ENCODE peak calls at places on chromosomes 5 and 9, in ten cellular contexts. F is AML-193; X is activated T-cell treated with anti-CD3 and anti-CD28 coated beads, Interleukin-2, amount 50 U/mL, for 24 hours; K is HuH-7; A is A673; E is choroid plexus epithelial cell; T is stimulated activated CD4-positive, alpha-beta T cell treated with anti-CD3 and anti-CD28 coated beads, Interleukin-4, amount 100 ng/mL, for 1 hour; O is WTC11; U is stimulated activated CD8-positive, alpha-beta memory T cell treated with anti-CD3 and anti-CD28 coated beads, Interleukin-2, amount 100 ng/mL, for 1 hour; M is cardiac muscle cell. L is an unnamed sample.

GRCh38 chr5:126445502-126446174 is 22.4 kb downstream of the GRAMD2B start:
- DNase-seq in T (no peak), M (no peak), K (no peak), U (no peak), A (no peak), O (no peak), E (peak; percentile 30), F (no peak), X (no peak), L (no peak)

GRCh38 chr9:133104718-133105460 is 16.2 kb downstream of the RALGDS start:
- DNase-seq in U (no peak), A (no peak), O (no peak), T (no peak), K (no peak), F (no peak), M (no peak), E (no peak), X (no peak), L (no peak)

GRCh38 chr5:179755022-179755421 is 22.4 kb downstream of the MAML1 start:
- DNase-seq in O (no peak), T (no peak), E (peak; percentile 50), U (no peak), A (no peak), X (no peak), M (peak; percentile 33), F (no peak), K (peak; percentile 55), L (no peak)

GRCh38 chr5:58972301-58972700 is 389.4 kb downstream of the RAB3C start:
- DNase-seq in O (no peak), E (peak; percentile 34), A (peak; percentile 77), X (no peak), M (peak; percentile 10), F (no peak), U (no peak), K (no peak), T (no peak), L (no peak)

GRCh38 chr5:175383350-175383749 is 60.6 kb downstream of the DRD1 start:
- DNase-seq in A (peak; percentile 4), E (no peak), T (no peak), K (no peak), U (no peak), F (no peak), O (no peak), X (no peak), M (no peak), L (no peak)

GRCh38 chr5:31090467-31090866 is 103.0 kb upstream of the CDH6 start:
- DNase-seq in E (no peak), A (no peak), M (no peak), O (no peak), K (no peak), T (no peak), U (no peak), X (no peak), F (no peak), L (no peak)

GRCh38 chr5:6734243-6734695 is 21.0 kb downstream of the TENT4A start:
- DNase-seq in M (peak; percentile 18), A (no peak), E (peak; percentile 36), T (no peak), O (no peak), K (no peak), F (no peak), X (no peak), U (no peak), L (peak; percentile 71)

GRCh38 chr9:131037336-131038255 is 28.6 kb downstream of the LAMC3 start:
- DNase-seq in K (no peak), U (no peak), T (no peak), E (peak; percentile 13), X (no peak), O (no peak), M (peak; percentile 18), A (no peak), F (no peak), L (peak; percentile 8)

GRCh38 chr5:142053434-142054253 is 40.8 kb upstream of the GNPDA1 start:
- DNase-seq in U (no peak), E (peak; percentile 40), F (peak; percentile 10), O (no peak), X (no peak), A (peak; percentile 98), M (peak; percentile 66), K (no peak), T (no peak), L (peak; percentile 90)

GRCh38 chr9:13213337-13213736 is 66.2 kb downstream of the MPDZ start:
- DNase-seq in K (no peak), X (no peak), T (no peak), F (peak; percentile 3), A (peak; percentile 44), M (peak; percentile 55), E (peak; percentile 61), U (no peak), O (no peak), L (peak; percentile 11)

GRCh38 chr5:157486861-157487260 is 26.8 kb downstream of the NIPAL4 start:
- DNase-seq in E (no peak), T (no peak), X (no peak), K (no peak), U (no peak), F (no peak), O (no peak), A (no peak), M (no peak), L (no peak)

GRCh38 chr9:134284273-134284672 is 42.0 kb upstream of the RXRA start:
- DNase-seq in U (no peak), A (no peak), X (no peak), F (no peak), O (no peak), M (no peak), T (no peak), K (no peak), E (no peak), L (no peak)

GRCh38 chr9:112061152-112061740 is 113.9 kb downstream of the SUSD1 start:
- DNase-seq in U (no peak), F (peak; percentile 93), K (no peak), M (peak; percentile 97), O (no peak), T (no peak), E (peak; percentile 98), A (peak; percentile 92), X (no peak), L (peak; percentile 57)

GRCh38 chr9:124042168-124042775 is 30.7 kb downstream of the LHX2 start:
- DNase-seq in T (no peak), F (no peak), E (no peak), M (no peak), O (no peak), X (no peak), K (no peak), A (no peak), U (no peak), L (no peak)

GRCh38 chr9:94002316-94003140 is 47.4 kb upstream of the BARX1 start:
- DNase-seq in U (no peak), O (peak; percentile 56), A (peak; percentile 72), M (peak; percentile 78), K (peak; percentile 32), F (peak; percentile 34), X (no peak), T (no peak), E (peak; percentile 82), L (peak; percentile 58)

GRCh38 chr5:34584165-34584564 is 72.0 kb upstream of the RAI14 start:
- DNase-seq in E (no peak), A (no peak), U (no peak), M (no peak), F (no peak), K (no peak), O (no peak), T (no peak), X (no peak), L (no peak)

GRCh38 chr9:1869843-1870242 is 145.3 kb upstream of the SMARCA2 start:
- DNase-seq in X (no peak), M (peak; percentile 12), A (peak; percentile 67), T (no peak), U (no peak), K (peak; percentile 11), F (peak; percentile 30), O (peak; percentile 66), E (peak; percentile 13), L (peak; percentile 6)

GRCh38 chr5:11364531-11364930 is 539.7 kb downstream of the CTNND2 start:
- DNase-seq in K (no peak), M (no peak), E (no peak), T (no peak), A (no peak), O (no peak), X (no peak), F (no peak), U (no peak), L (no peak)

GRCh38 chr9:129011761-129012281 is 16.3 kb downstream of the SH3GLB2 start:
- DNase-seq in E (no peak), O (no peak), K (no peak), U (no peak), T (no peak), F (no peak), M (no peak), A (no peak), X (no peak), L (no peak)

GRCh38 chr9:137077758-137078693 is 709 bp downstream of the UAP1L1 start:
- DNase-seq in M (peak; percentile 13), F (no peak), K (no peak), U (no peak), X (peak; percentile 66), E (peak; percentile 11), O (peak; percentile 34), T (peak; percentile 31), A (no peak), L (no peak)

GRCh38 chr5:14153932-14154646 is 10.9 kb downstream of the TRIO start:
- DNase-seq in E (peak; percentile 76), O (peak; percentile 38), U (no peak), F (no peak), X (no peak), A (no peak), M (peak; percentile 85), K (no peak), T (no peak), L (no peak)

GRCh38 chr9:3386753-3387152 is 139.0 kb downstream of the RFX3 start:
- DNase-seq in M (peak; percentile 19), T (no peak), O (no peak), F (no peak), E (peak; percentile 10), A (no peak), U (no peak), X (no peak), K (no peak), L (no peak)

GRCh38 chr9:135864447-135865049 is 42.8 kb downstream of the CAMSAP1 start:
- DNase-seq in U (peak; percentile 48), M (peak; percentile 65), F (peak; percentile 34), X (peak; percentile 85), T (peak; percentile 83), O (peak; percentile 87), A (peak; percentile 74), K (peak; percentile 68), E (peak; percentile 65), L (peak; percentile 78)